ENCODE peak calls at places on chromosomes 2 and 18, in seven cellular contexts. C, G, P, B, Q, F and W are unnamed samples.

GRCh38 chr2:84894131-84894586 is 11.3 kb upstream of the TMSB10 start:
- DNase-seq in Q (no peak), G (no peak), B (peak), C (peak), F (no peak), P (no peak), W (no peak)

GRCh38 chr18:48842259-48843061 is 108.3 kb downstream of the SMAD7 start:
- DNase-seq in C (no peak), P (peak), F (no peak), Q (no peak), B (no peak), G (peak), W (no peak)

GRCh38 chr2:235219048-235219447 is 267.2 kb downstream of the SH3BP4 start:
- DNase-seq in Q (no peak), F (no peak), P (no peak), B (no peak), C (no peak), G (no peak), W (no peak)

GRCh38 chr2:46143401-46144132 is 153.6 kb upstream of the EPAS1 start:
- DNase-seq in B (peak), Q (no peak), C (no peak), G (no peak), P (no peak), F (no peak), W (no peak)

GRCh38 chr2:172285010-172285621 is 142.3 kb upstream of the ITGA6 start:
- DNase-seq in F (no peak), B (no peak), Q (no peak), P (no peak), G (no peak), C (no peak), W (no peak)

GRCh38 chr2:197813093-197813787 is 8.8 kb downstream of the PLCL1 start:
- DNase-seq in B (no peak), P (no peak), Q (no peak), C (no peak), G (no peak), F (no peak), W (no peak)

GRCh38 chr2:161946489-161947107 is 127.4 kb downstream of the DPP4 start:
- DNase-seq in G (no peak), P (no peak), F (no peak), Q (no peak), C (no peak), B (no peak), W (no peak)

GRCh38 chr2:109395487-109396337 is 218.1 kb downstream of the SEPTIN10 start:
- DNase-seq in F (no peak), Q (no peak), B (no peak), P (peak), C (no peak), G (no peak), W (no peak)

GRCh38 chr18:11308499-11308898 is 159.1 kb upstream of the PIEZO2 start:
- DNase-seq in B (no peak), F (no peak), G (no peak), Q (no peak), C (no peak), P (no peak), W (no peak)

GRCh38 chr2:150476809-150477302 is 10.6 kb downstream of the RND3 start:
- DNase-seq in Q (no peak), G (no peak), F (no peak), B (no peak), C (no peak), P (no peak), W (no peak)

GRCh38 chr2:220335591-220335915 is 708.1 kb downstream of the SLC4A3 start:
- DNase-seq in C (no peak), F (peak), B (no peak), Q (no peak), P (no peak), G (no peak), W (no peak)

GRCh38 chr2:167381349-167381748 is 493.1 kb downstream of the XIRP2 start:
- DNase-seq in Q (no peak), B (no peak), P (no peak), F (no peak), G (no peak), C (no peak), W (no peak)

GRCh38 chr2:55862269-55862668 is 61.3 kb downstream of the EFEMP1 start:
- DNase-seq in G (no peak), F (no peak), B (peak), P (no peak), C (no peak), Q (no peak), W (no peak)

GRCh38 chr18:61738042-61738441 is 154.8 kb downstream of the RNF152 start:
- DNase-seq in P (no peak), Q (no peak), F (peak), B (no peak), C (no peak), G (no peak), W (no peak)

GRCh38 chr2:109374548-109375130 is 239.1 kb downstream of the SEPTIN10 start:
- DNase-seq in P (no peak), F (no peak), B (peak), C (peak), Q (no peak), G (peak), W (no peak)

GRCh38 chr18:23033079-23033478 is 100.0 kb downstream of the RBBP8 start:
- DNase-seq in Q (no peak), F (no peak), B (no peak), P (peak), C (no peak), G (no peak), W (no peak)

GRCh38 chr2:175464311-175464670 is 282.8 kb upstream of the ATP5MC3 start:
- DNase-seq in B (no peak), G (no peak), C (no peak), F (no peak), P (no peak), Q (no peak), W (no peak)

GRCh38 chr18:44802508-44802907 is 121.8 kb downstream of the SETBP1 start:
- DNase-seq in C (no peak), P (no peak), F (no peak), G (no peak), Q (no peak), B (no peak), W (no peak)

GRCh38 chr2:26017464-26018183 is 16.3 kb upstream of the RAB10 start:
- DNase-seq in Q (no peak), B (peak), P (no peak), F (no peak), G (no peak), C (no peak), W (no peak)

GRCh38 chr2:71466301-71467179 is 13.2 kb downstream of the DYSF start:
- DNase-seq in C (peak), G (no peak), P (no peak), F (no peak), B (no peak), Q (no peak), W (peak)

GRCh38 chr18:79590191-79591039 is 89.2 kb upstream of the CTDP1 start:
- DNase-seq in G (no peak), Q (no peak), P (no peak), C (no peak), B (peak), F (no peak), W (no peak)

GRCh38 chr2:141554810-141555209 is 576.0 kb downstream of the LRP1B start:
- DNase-seq in Q (no peak), P (no peak), B (no peak), F (peak), C (no peak), G (no peak), W (no peak)

GRCh38 chr2:105143467-105144127 is 97.9 kb upstream of the GPR45 start:
- DNase-seq in G (no peak), Q (no peak), F (no peak), C (peak), P (no peak), B (no peak), W (peak)

GRCh38 chr18:73715228-73715670 is 432.4 kb downstream of the FBXO15 start:
- DNase-seq in P (no peak), G (no peak), F (peak), C (no peak), Q (no peak), B (no peak), W (no peak)

GRCh38 chr2:58401936-58402335 is 160.8 kb upstream of the FANCL start:
- DNase-seq in G (no peak), C (no peak), Q (no peak), B (no peak), F (no peak), P (no peak), W (no peak)

GRCh38 chr18:45957100-45957499 is 10.0 kb downstream of the EPG5 start:
- DNase-seq in G (no peak), Q (no peak), F (no peak), B (no peak), C (no peak), P (no peak), W (no peak)

DNA sequence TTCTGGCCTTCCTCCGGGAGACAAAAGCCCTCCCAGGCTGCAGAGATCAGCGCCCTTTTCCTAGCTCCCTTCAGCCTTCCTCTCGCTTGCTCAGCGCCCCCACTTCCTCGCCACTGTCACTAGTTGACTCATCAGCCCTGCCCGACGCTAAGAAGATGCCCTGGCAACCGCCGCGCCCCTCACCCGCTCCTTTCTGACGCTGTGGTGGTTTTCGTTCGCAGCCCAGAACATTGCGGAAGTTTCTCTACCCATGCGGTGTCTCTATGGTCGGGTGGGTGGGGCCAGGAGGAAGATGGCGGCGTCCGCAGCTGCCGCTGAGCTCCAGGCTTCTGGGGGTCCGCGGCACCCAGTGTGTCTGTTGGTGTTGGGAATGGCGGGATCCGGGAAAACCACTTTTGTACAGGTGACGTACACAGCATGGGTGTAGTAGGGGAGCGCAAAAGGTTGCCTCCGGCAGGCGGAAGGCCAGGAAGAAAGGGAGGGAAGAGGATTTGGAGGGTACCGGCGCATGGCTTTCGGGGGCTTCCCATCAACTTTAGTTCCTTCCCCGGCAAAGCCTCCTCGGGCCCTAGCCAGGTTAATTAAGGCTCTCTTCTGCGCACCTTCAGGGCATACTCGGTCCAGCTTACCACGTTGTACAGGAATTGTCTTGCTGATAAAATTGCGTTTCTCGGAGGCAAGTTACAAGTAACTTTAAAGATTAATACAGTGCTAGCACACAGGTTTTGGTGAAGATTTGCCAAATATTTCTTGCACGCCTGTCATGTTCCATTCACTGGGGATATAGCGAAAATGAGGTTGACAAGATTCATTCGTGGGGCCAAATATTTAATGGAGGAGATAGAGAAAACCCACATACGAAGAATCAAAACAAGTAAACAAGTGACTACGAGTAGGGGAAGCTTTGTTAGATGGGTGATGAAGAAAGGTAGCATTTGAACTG is at the start of the genes CCDC121 and GPN1:
- DNase-seq in F (peak), Q (peak), G (peak), P (peak), B (peak), C (peak), W (peak)
- TF ChIP-seq POLR2A in F (no peak), Q (peak), G (peak), P (peak), B (peak), C (peak), W (peak)

GRCh38 chr18:9135081-9135911 is 1.3 kb upstream of the ANKRD12 start:
- DNase-seq in F (no peak), B (no peak), Q (no peak), G (no peak), P (no peak), C (no peak), W (no peak)

GRCh38 chr18:9139400-9140039 is 2.9 kb downstream of the ANKRD12 start:
- DNase-seq in F (no peak), G (no peak), C (no peak), B (no peak), P (no peak), Q (no peak), W (no peak)

GRCh38 chr18:9136315-9137141 is at the start of gene ANKRD12:
- DNase-seq in G (peak), Q (peak), B (peak), C (peak), P (peak), F (peak), W (peak)

GRCh38 chr18:9135912-9136314 is 668 bp upstream of the ANKRD12 start:
- DNase-seq in C (peak), Q (no peak), B (no peak), P (peak), F (peak), G (no peak), W (peak)

GRCh38 chr18:9137168-9138066 is 836 bp downstream of the ANKRD12 start:
- DNase-seq in P (peak), B (peak), Q (peak), G (peak), C (peak), F (peak), W (peak)
- TF ChIP-seq POLR2A in P (peak), B (no peak), Q (peak), G (peak), C (no peak), F (no peak), W (peak)

GRCh38 chr2:128732976-128733431 is 414.3 kb upstream of the HS6ST1 start:
- DNase-seq in G (no peak), F (no peak), Q (no peak), B (no peak), P (no peak), C (no peak), W (no peak)
- TF ChIP-seq POLR2A in G (no peak), F (no peak), Q (no peak), B (no peak), P (no peak), C (no peak), W (no peak)

GRCh38 chr18:57630002-57630758 is 8.5 kb upstream of the NARS1 start:
- DNase-seq in P (peak), Q (peak), C (peak), B (peak), F (peak), G (peak), W (peak)
- TF ChIP-seq POLR2A in P (no peak), Q (no peak), C (peak), B (no peak), F (no peak), G (no peak), W (no peak)